ENCODE peak calls at places on chromosome 20, in eight cellular contexts. S is colonic mucosa, A is nephron progenitor cell, L is right lobe of liver, Q is DND-41, N is ovary, F is NB4, O is Calu3. V is an unnamed sample.

GRCh38 chr20:50297498-50298348 is 107.1 kb downstream of the CEBPB start:
- DNase-seq in O (no peak), A (no peak), S (no peak), Q (peak), F (peak), N (peak), L (no peak), V (no peak)

GRCh38 chr20:24027229-24027628 is 38.6 kb upstream of the GGTLC1 start:
- DNase-seq in Q (peak), L (no peak), O (no peak), S (peak), F (peak), A (no peak), N (no peak), V (no peak)

GRCh38 chr20:58714340-58714922 is 21.8 kb downstream of the NPEPL1 start:
- DNase-seq in L (no peak), F (peak), S (peak), A (no peak), Q (peak), N (no peak), O (no peak), V (no peak)

GRCh38 chr20:3603108-3603507 is 60.1 kb downstream of the GFRA4 start:
- DNase-seq in Q (peak), N (no peak), A (no peak), S (no peak), O (no peak), L (no peak), F (peak), V (no peak)

GRCh38 chr20:15656124-15656523 is 917.1 kb downstream of the KIF16B start:
- DNase-seq in A (no peak), O (no peak), Q (no peak), L (no peak), S (no peak), F (no peak), N (no peak), V (no peak)

GRCh38 chr20:6101346-6101745 is 21.5 kb downstream of the FERMT1 start:
- DNase-seq in O (no peak), N (no peak), F (no peak), A (no peak), S (no peak), L (no peak), Q (no peak), V (no peak)

GRCh38 chr20:62059926-62060630 is 5.6 kb downstream of the TAF4 start:
- DNase-seq in S (no peak), N (no peak), A (no peak), Q (no peak), L (no peak), O (no peak), F (no peak), V (no peak)

GRCh38 chr20:36407196-36407733 is 101.1 kb downstream of the DLGAP4 start:
- DNase-seq in F (peak), A (no peak), O (no peak), L (no peak), S (no peak), N (no peak), Q (no peak), V (no peak)

GRCh38 chr20:57560554-57561355 is at the start of gene PCK1:
- DNase-seq in N (peak), L (peak), Q (no peak), A (no peak), O (peak), S (peak), F (no peak), V (peak)

GRCh38 chr20:51636123-51636522 is 93.6 kb upstream of the NFATC2 start:
- DNase-seq in Q (no peak), S (no peak), N (no peak), L (no peak), A (no peak), F (peak), O (no peak), V (no peak)

GRCh38 chr20:53982624-53983023 is 87.8 kb downstream of the BCAS1 start:
- DNase-seq in Q (no peak), S (no peak), L (no peak), F (no peak), O (no peak), N (no peak), A (no peak), V (no peak)

GRCh38 chr20:37309941-37310590 is 20.6 kb downstream of the MANBAL start:
- DNase-seq in F (no peak), A (no peak), L (no peak), S (no peak), O (no peak), Q (no peak), N (peak), V (no peak)

GRCh38 chr20:11843289-11843688 is 74.4 kb upstream of the BTBD3 start:
- DNase-seq in N (no peak), A (no peak), O (no peak), F (no peak), S (no peak), Q (no peak), L (no peak), V (no peak)

GRCh38 chr20:11832397-11832796 is 85.3 kb upstream of the BTBD3 start:
- DNase-seq in A (no peak), S (no peak), N (no peak), F (no peak), O (no peak), L (no peak), Q (no peak), V (no peak)

GRCh38 chr20:11841972-11842461 is 75.7 kb upstream of the BTBD3 start:
- DNase-seq in F (no peak), L (no peak), O (no peak), A (no peak), Q (no peak), N (no peak), S (no peak), V (no peak)

GRCh38 chr20:11833825-11834224 is 83.9 kb upstream of the BTBD3 start:
- DNase-seq in Q (no peak), A (no peak), O (no peak), F (no peak), L (no peak), N (no peak), S (no peak), V (no peak)

DNA sequence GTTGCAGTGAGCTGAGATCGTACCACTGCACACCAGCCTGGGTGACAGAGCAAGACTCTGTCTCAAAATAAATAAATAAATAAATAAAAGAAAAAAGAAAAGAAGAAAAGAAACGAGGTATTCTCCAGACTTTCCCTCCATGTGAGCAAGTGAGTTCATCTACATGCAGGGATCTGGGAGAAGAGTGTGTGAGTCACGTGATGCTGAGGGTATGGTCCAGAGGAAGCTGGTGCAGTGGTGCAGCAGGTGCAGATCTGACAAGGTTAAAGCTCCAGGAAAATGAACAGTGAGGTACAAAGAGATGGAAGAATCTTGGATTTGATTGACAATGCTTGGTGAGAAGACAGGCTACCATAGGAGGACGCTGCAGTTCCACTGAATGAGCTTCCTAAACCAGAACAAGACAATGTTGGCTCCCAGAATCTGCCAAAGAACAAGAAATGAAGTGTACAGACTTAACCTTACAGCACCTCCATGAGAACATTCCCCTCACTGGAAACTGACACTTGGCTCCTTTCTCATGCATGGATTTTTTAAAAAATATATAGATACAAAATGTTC is 79.5 kb upstream of the BTBD3 start:
- DNase-seq in N (no peak), O (no peak), A (no peak), Q (no peak), S (no peak), L (no peak), F (peak), V (no peak)
- TF ChIP-seq CTCF in N (no peak), O (no peak), A (no peak), Q (no peak), S (no peak), L (no peak), F (no peak), V (no peak)

DNA sequence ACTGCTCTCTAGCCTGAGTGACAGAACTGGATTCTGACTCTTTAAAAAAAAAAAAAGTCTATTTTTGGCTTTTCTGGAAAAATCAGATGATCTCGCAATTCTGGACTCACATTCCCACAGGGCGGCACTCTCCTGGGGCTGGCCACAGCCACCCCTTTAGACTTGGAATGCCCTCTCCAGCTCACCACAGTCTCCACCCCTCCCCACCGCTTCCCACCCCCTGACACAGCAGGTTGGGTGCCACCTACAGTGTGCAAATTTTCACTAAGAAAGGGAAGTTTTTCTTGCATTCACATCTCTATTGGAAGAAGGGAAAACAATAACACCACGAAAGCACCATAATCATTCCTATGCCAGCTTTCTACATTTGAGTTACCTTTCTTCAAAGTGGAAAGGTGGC is 15.4 kb downstream of the PDRG1 start:
- DNase-seq in S (no peak), O (no peak), L (no peak), N (no peak), Q (no peak), A (no peak), F (no peak), V (no peak)
- TF ChIP-seq CTCF in S (no peak), O (no peak), L (no peak), N (no peak), Q (no peak), A (no peak), F (no peak), V (no peak)

GRCh38 chr20:16752901-16753300 is 4.7 kb downstream of the OTOR start:
- DNase-seq in O (no peak), Q (no peak), S (no peak), A (no peak), F (no peak), L (no peak), N (no peak), V (no peak)

GRCh38 chr20:16748058-16748457 is at the start of gene OTOR:
- DNase-seq in F (no peak), L (no peak), N (no peak), Q (no peak), O (no peak), A (no peak), S (no peak), V (no peak)

GRCh38 chr20:16752082-16752481 is 3.9 kb downstream of the OTOR start:
- DNase-seq in L (no peak), F (no peak), Q (no peak), N (no peak), O (no peak), A (no peak), S (no peak), V (no peak)

GRCh38 chr20:16747291-16747811 is 807 bp upstream of the OTOR start:
- DNase-seq in O (no peak), Q (no peak), S (no peak), F (no peak), A (no peak), N (no peak), L (no peak), V (no peak)

DNA sequence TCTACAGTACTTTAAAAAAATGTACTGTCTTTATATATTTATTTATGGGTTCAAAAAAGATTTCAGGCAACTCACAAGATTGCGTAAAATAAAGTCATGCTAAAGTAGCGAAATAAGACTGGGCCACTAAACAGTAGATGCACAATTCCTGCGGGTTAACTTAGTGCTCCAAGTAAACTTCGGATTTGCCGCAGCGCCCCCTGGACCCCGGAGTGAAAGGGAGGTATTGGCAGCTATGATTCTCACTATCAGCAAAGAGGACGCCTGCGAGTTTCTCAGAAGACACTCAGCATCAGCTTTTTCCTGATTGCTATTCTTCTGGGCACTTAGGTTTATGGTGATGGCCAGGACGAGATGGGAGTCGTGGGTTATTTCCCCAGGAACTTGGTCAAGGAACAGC is 1.4 kb downstream of the OTOR start:
- DNase-seq in O (no peak), L (no peak), S (no peak), F (peak), A (peak), Q (no peak), N (no peak), V (no peak)
- TF ChIP-seq CTCF in O (no peak), L (no peak), S (no peak), F (peak), A (peak), Q (peak), N (no peak), V (no peak)

GRCh38 chr20:44642203-44643153 is 9.0 kb downstream of the ADA start:
- DNase-seq in N (peak), Q (no peak), O (peak), F (peak), L (peak), A (no peak), S (peak), V (peak)
- TF ChIP-seq CTCF in N (no peak), Q (no peak), O (no peak), F (no peak), L (peak), A (no peak), S (no peak), V (peak)

DNA sequence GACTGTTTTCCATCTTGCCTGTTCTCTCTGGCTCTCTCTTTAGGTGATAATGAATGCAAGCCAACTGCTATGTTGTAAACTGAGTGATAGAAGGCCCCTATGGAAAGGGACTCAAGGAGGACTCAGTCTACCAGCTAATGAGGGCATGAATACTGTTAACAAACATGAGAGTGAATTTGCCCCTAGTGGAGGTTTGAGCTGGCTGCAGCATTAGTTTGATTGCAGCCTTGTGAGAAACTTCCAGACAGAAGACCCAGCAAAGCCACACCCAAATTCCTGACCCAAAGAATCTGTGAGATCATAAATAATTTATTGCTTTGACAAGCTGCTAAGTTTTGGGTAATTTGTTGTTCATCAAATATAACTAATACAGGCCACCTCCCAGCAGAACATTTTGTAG is 50.0 kb upstream of the PLCB1 start:
- DNase-seq in O (no peak), Q (no peak), F (peak), S (no peak), L (no peak), N (no peak), A (no peak), V (no peak)
- TF ChIP-seq CTCF in O (no peak), Q (peak), F (no peak), S (no peak), L (no peak), N (no peak), A (peak), V (peak)

V was measured in epithelial cell of proximal tubule.